ENCODE peak calls at places on chromosomes 2 and 18, in seven cellular contexts. One of them, this sample, is unnamed.

GRCh38 chr18:5868218-5868904 is 27.0 kb downstream of the TMEM200C start:
- DNase-seq in GOT3: peak
- DNase-seq in H1: peak
- DNase-seq in activated B cell treated with CpG ODN at 0.5 μM for 24 hours: no peak
- DNase-seq in mesenchymal stem cell: peak
- DNase-seq in erythroblast: peak
- DNase-seq in SW480: peak
- DNase-seq in this sample: peak

GRCh38 chr2:45510701-45511420 is 100.2 kb downstream of the SRBD1 start:
- DNase-seq in GOT3: no peak
- DNase-seq in H1: no peak
- DNase-seq in activated B cell treated with CpG ODN at 0.5 μM for 24 hours: no peak
- DNase-seq in mesenchymal stem cell: no peak
- DNase-seq in erythroblast: no peak
- DNase-seq in SW480: no peak
- DNase-seq in this sample: peak

GRCh38 chr18:60157810-60158209 is 214.8 kb downstream of the MC4R start:
- DNase-seq in GOT3: no peak
- DNase-seq in H1: no peak
- DNase-seq in activated B cell treated with CpG ODN at 0.5 μM for 24 hours: no peak
- DNase-seq in mesenchymal stem cell: no peak
- DNase-seq in erythroblast: no peak
- DNase-seq in SW480: no peak
- DNase-seq in this sample: no peak

GRCh38 chr18:3248062-3248669 is 565 bp downstream of the MYL12A start:
- DNase-seq in GOT3: no peak
- DNase-seq in H1: no peak
- DNase-seq in activated B cell treated with CpG ODN at 0.5 μM for 24 hours: no peak
- DNase-seq in mesenchymal stem cell: peak
- DNase-seq in erythroblast: peak
- DNase-seq in SW480: no peak
- DNase-seq in this sample: peak

GRCh38 chr2:65033178-65033577 is 23.0 kb upstream of the CEP68 start:
- DNase-seq in GOT3: no peak
- DNase-seq in H1: no peak
- DNase-seq in activated B cell treated with CpG ODN at 0.5 μM for 24 hours: no peak
- DNase-seq in mesenchymal stem cell: peak
- DNase-seq in erythroblast: peak
- DNase-seq in SW480: no peak
- DNase-seq in this sample: peak

GRCh38 chr2:227804970-227805369 is 8.7 kb upstream of the CCL20 start:
- DNase-seq in GOT3: no peak
- DNase-seq in H1: no peak
- DNase-seq in activated B cell treated with CpG ODN at 0.5 μM for 24 hours: no peak
- DNase-seq in mesenchymal stem cell: peak
- DNase-seq in erythroblast: no peak
- DNase-seq in SW480: no peak
- DNase-seq in this sample: no peak

GRCh38 chr2:241034490-241035141 is 36.2 kb downstream of the SNED1 start:
- DNase-seq in GOT3: no peak
- DNase-seq in H1: no peak
- DNase-seq in activated B cell treated with CpG ODN at 0.5 μM for 24 hours: no peak
- DNase-seq in mesenchymal stem cell: no peak
- DNase-seq in erythroblast: no peak
- DNase-seq in SW480: no peak
- DNase-seq in this sample: no peak

GRCh38 chr2:85009019-85009618 is 38.2 kb downstream of the KCMF1 start:
- DNase-seq in GOT3: no peak
- DNase-seq in H1: peak
- DNase-seq in activated B cell treated with CpG ODN at 0.5 μM for 24 hours: no peak
- DNase-seq in mesenchymal stem cell: no peak
- DNase-seq in erythroblast: no peak
- DNase-seq in SW480: no peak
- DNase-seq in this sample: no peak

GRCh38 chr2:189268763-189269162 is 89.2 kb upstream of the COL5A2 start:
- DNase-seq in GOT3: no peak
- DNase-seq in H1: no peak
- DNase-seq in activated B cell treated with CpG ODN at 0.5 μM for 24 hours: no peak
- DNase-seq in mesenchymal stem cell: no peak
- DNase-seq in erythroblast: no peak
- DNase-seq in SW480: no peak
- DNase-seq in this sample: no peak

GRCh38 chr18:11124054-11124453 is 25.3 kb downstream of the PIEZO2 start:
- DNase-seq in GOT3: no peak
- DNase-seq in H1: no peak
- DNase-seq in activated B cell treated with CpG ODN at 0.5 μM for 24 hours: no peak
- DNase-seq in mesenchymal stem cell: no peak
- DNase-seq in erythroblast: no peak
- DNase-seq in SW480: no peak
- DNase-seq in this sample: no peak

GRCh38 chr2:201837824-201838340 is 31.5 kb downstream of the CDK15 start:
- DNase-seq in GOT3: no peak
- DNase-seq in H1: no peak
- DNase-seq in activated B cell treated with CpG ODN at 0.5 μM for 24 hours: no peak
- DNase-seq in mesenchymal stem cell: no peak
- DNase-seq in erythroblast: no peak
- DNase-seq in SW480: peak
- DNase-seq in this sample: no peak

GRCh38 chr18:25230658-25231326 is 121.2 kb downstream of the ZNF521 start:
- DNase-seq in GOT3: peak
- DNase-seq in H1: no peak
- DNase-seq in activated B cell treated with CpG ODN at 0.5 μM for 24 hours: no peak
- DNase-seq in mesenchymal stem cell: peak
- DNase-seq in erythroblast: peak
- DNase-seq in SW480: no peak
- DNase-seq in this sample: peak

GRCh38 chr2:29332540-29332939 is 217.3 kb downstream of the CLIP4 start:
- DNase-seq in GOT3: no peak
- DNase-seq in H1: no peak
- DNase-seq in activated B cell treated with CpG ODN at 0.5 μM for 24 hours: no peak
- DNase-seq in mesenchymal stem cell: no peak
- DNase-seq in erythroblast: no peak
- DNase-seq in SW480: no peak
- DNase-seq in this sample: no peak

GRCh38 chr2:120765911-120766757 is 30.5 kb downstream of the GLI2 start:
- DNase-seq in GOT3: no peak
- DNase-seq in H1: no peak
- DNase-seq in activated B cell treated with CpG ODN at 0.5 μM for 24 hours: no peak
- DNase-seq in mesenchymal stem cell: peak
- DNase-seq in erythroblast: no peak
- DNase-seq in SW480: no peak
- DNase-seq in this sample: peak

GRCh38 chr2:237053066-237053465 is 32.6 kb upstream of the COPS8 start:
- DNase-seq in GOT3: no peak
- DNase-seq in H1: no peak
- DNase-seq in activated B cell treated with CpG ODN at 0.5 μM for 24 hours: no peak
- DNase-seq in mesenchymal stem cell: no peak
- DNase-seq in erythroblast: no peak
- DNase-seq in SW480: no peak
- DNase-seq in this sample: no peak

GRCh38 chr18:50306944-50307343 is 19.5 kb upstream of the CXXC1 start:
- DNase-seq in GOT3: no peak
- DNase-seq in H1: no peak
- DNase-seq in activated B cell treated with CpG ODN at 0.5 μM for 24 hours: no peak
- DNase-seq in mesenchymal stem cell: no peak
- DNase-seq in erythroblast: no peak
- DNase-seq in SW480: peak
- DNase-seq in this sample: no peak

GRCh38 chr2:79876430-79876829 is 363.6 kb downstream of the CTNNA2 start:
- DNase-seq in GOT3: no peak
- DNase-seq in H1: no peak
- DNase-seq in activated B cell treated with CpG ODN at 0.5 μM for 24 hours: no peak
- DNase-seq in mesenchymal stem cell: peak
- DNase-seq in erythroblast: peak
- DNase-seq in SW480: peak
- DNase-seq in this sample: no peak

GRCh38 chr2:120763516-120763915 is 27.8 kb downstream of the GLI2 start:
- DNase-seq in GOT3: no peak
- DNase-seq in H1: no peak
- DNase-seq in activated B cell treated with CpG ODN at 0.5 μM for 24 hours: no peak
- DNase-seq in mesenchymal stem cell: peak
- DNase-seq in erythroblast: no peak
- DNase-seq in SW480: peak
- DNase-seq in this sample: no peak

GRCh38 chr18:78629426-78629825 is 350.2 kb upstream of the SALL3 start:
- DNase-seq in GOT3: no peak
- DNase-seq in H1: no peak
- DNase-seq in activated B cell treated with CpG ODN at 0.5 μM for 24 hours: no peak
- DNase-seq in mesenchymal stem cell: no peak
- DNase-seq in erythroblast: no peak
- DNase-seq in SW480: no peak
- DNase-seq in this sample: no peak

GRCh38 chr2:226362991-226363390 is 436.6 kb downstream of the IRS1 start:
- DNase-seq in GOT3: no peak
- DNase-seq in H1: no peak
- DNase-seq in activated B cell treated with CpG ODN at 0.5 μM for 24 hours: no peak
- DNase-seq in mesenchymal stem cell: peak
- DNase-seq in erythroblast: no peak
- DNase-seq in SW480: no peak
- DNase-seq in this sample: peak

GRCh38 chr2:240589381-240589780 is 2.8 kb downstream of the CAPN10 start:
- DNase-seq in GOT3: no peak
- DNase-seq in H1: no peak
- DNase-seq in activated B cell treated with CpG ODN at 0.5 μM for 24 hours: no peak
- DNase-seq in mesenchymal stem cell: no peak
- DNase-seq in erythroblast: no peak
- DNase-seq in SW480: no peak
- DNase-seq in this sample: no peak

GRCh38 chr2:186669146-186669545 is 24.7 kb upstream of the FAM171B start:
- DNase-seq in GOT3: no peak
- DNase-seq in H1: no peak
- DNase-seq in activated B cell treated with CpG ODN at 0.5 μM for 24 hours: no peak
- DNase-seq in mesenchymal stem cell: no peak
- DNase-seq in erythroblast: no peak
- DNase-seq in SW480: no peak
- DNase-seq in this sample: no peak